ENCODE peak calls at places on chromosomes 5 and 9, in ten cellular contexts. One of them, this sample, is unnamed.
A peak's percentile ranks its signal among the peaks of the same experiment; 100 is the strongest.

GRCh38 chr5:158801286-158801685 is 298.4 kb downstream of the EBF1 start:
- DNase-seq in mesothelial cell of epicardium: no peak
- DNase-seq in activated T-helper 1 cell treated with anti-CD3 and anti-CD28 coated beads, Interleukin-12 subunit alpha, Interleukin-12 subunit beta, Interleukin-2, Interleukin-4 antibody, amounts not matched to agents 30 ng/mL and 10 ng/mL and 1 ng/mL, durations not matched to agents 14 hours and 24 hours and 36 hours: no peak
- DNase-seq in frontal cortex: no peak
- DNase-seq in neural crest cell: no peak
- DNase-seq in GM13977: no peak
- DNase-seq in HTR-8/SVneo: no peak
- DNase-seq in M059J: no peak
- DNase-seq in stimulated activated CD4-positive, alpha-beta T cell treated with anti-CD3 and anti-CD28 coated beads, Interleukin-2, amount 100 ng/mL, for 24 hours: no peak
- DNase-seq in MV-4-11: no peak
- DNase-seq in this sample: no peak

GRCh38 chr5:140043508-140043872 is 391 bp upstream of the NRG2 start:
- DNase-seq in mesothelial cell of epicardium: no peak
- DNase-seq in activated T-helper 1 cell treated with anti-CD3 and anti-CD28 coated beads, Interleukin-12 subunit alpha, Interleukin-12 subunit beta, Interleukin-2, Interleukin-4 antibody, amounts not matched to agents 30 ng/mL and 10 ng/mL and 1 ng/mL, durations not matched to agents 14 hours and 24 hours and 36 hours: no peak
- DNase-seq in frontal cortex: peak; percentile 55
- DNase-seq in neural crest cell: no peak
- DNase-seq in GM13977: peak; percentile 71
- DNase-seq in HTR-8/SVneo: peak; percentile 59
- DNase-seq in M059J: no peak
- DNase-seq in stimulated activated CD4-positive, alpha-beta T cell treated with anti-CD3 and anti-CD28 coated beads, Interleukin-2, amount 100 ng/mL, for 24 hours: peak; percentile 17
- DNase-seq in MV-4-11: no peak
- DNase-seq in this sample: peak; percentile 59

GRCh38 chr9:96071245-96072124 is 196.0 kb downstream of the ERCC6L2 start:
- DNase-seq in mesothelial cell of epicardium: no peak
- DNase-seq in activated T-helper 1 cell treated with anti-CD3 and anti-CD28 coated beads, Interleukin-12 subunit alpha, Interleukin-12 subunit beta, Interleukin-2, Interleukin-4 antibody, amounts not matched to agents 30 ng/mL and 10 ng/mL and 1 ng/mL, durations not matched to agents 14 hours and 24 hours and 36 hours: no peak
- DNase-seq in frontal cortex: no peak
- DNase-seq in neural crest cell: peak; percentile 28
- DNase-seq in GM13977: peak; percentile 66
- DNase-seq in HTR-8/SVneo: peak; percentile 45
- DNase-seq in M059J: peak; percentile 37
- DNase-seq in stimulated activated CD4-positive, alpha-beta T cell treated with anti-CD3 and anti-CD28 coated beads, Interleukin-2, amount 100 ng/mL, for 24 hours: no peak
- DNase-seq in MV-4-11: peak; percentile 12
- DNase-seq in this sample: no peak

GRCh38 chr5:41610402-41610801 is 100.0 kb upstream of the PLCXD3 start:
- DNase-seq in mesothelial cell of epicardium: no peak
- DNase-seq in activated T-helper 1 cell treated with anti-CD3 and anti-CD28 coated beads, Interleukin-12 subunit alpha, Interleukin-12 subunit beta, Interleukin-2, Interleukin-4 antibody, amounts not matched to agents 30 ng/mL and 10 ng/mL and 1 ng/mL, durations not matched to agents 14 hours and 24 hours and 36 hours: no peak
- DNase-seq in frontal cortex: no peak
- DNase-seq in neural crest cell: no peak
- DNase-seq in GM13977: no peak
- DNase-seq in HTR-8/SVneo: no peak
- DNase-seq in M059J: no peak
- DNase-seq in stimulated activated CD4-positive, alpha-beta T cell treated with anti-CD3 and anti-CD28 coated beads, Interleukin-2, amount 100 ng/mL, for 24 hours: no peak
- DNase-seq in MV-4-11: no peak
- DNase-seq in this sample: no peak

GRCh38 chr9:137021979-137022619 is 5.9 kb downstream of the ABCA2 start:
- DNase-seq in mesothelial cell of epicardium: no peak
- DNase-seq in activated T-helper 1 cell treated with anti-CD3 and anti-CD28 coated beads, Interleukin-12 subunit alpha, Interleukin-12 subunit beta, Interleukin-2, Interleukin-4 antibody, amounts not matched to agents 30 ng/mL and 10 ng/mL and 1 ng/mL, durations not matched to agents 14 hours and 24 hours and 36 hours: peak; percentile 64
- DNase-seq in frontal cortex: peak; percentile 74
- DNase-seq in neural crest cell: no peak
- DNase-seq in GM13977: peak; percentile 78
- DNase-seq in HTR-8/SVneo: peak; percentile 45
- DNase-seq in M059J: peak; percentile 61
- DNase-seq in stimulated activated CD4-positive, alpha-beta T cell treated with anti-CD3 and anti-CD28 coated beads, Interleukin-2, amount 100 ng/mL, for 24 hours: peak; percentile 84
- DNase-seq in MV-4-11: peak; percentile 85
- DNase-seq in this sample: peak; percentile 73

GRCh38 chr5:2293906-2294305 is 411.2 kb upstream of the IRX4 start:
- DNase-seq in mesothelial cell of epicardium: no peak
- DNase-seq in activated T-helper 1 cell treated with anti-CD3 and anti-CD28 coated beads, Interleukin-12 subunit alpha, Interleukin-12 subunit beta, Interleukin-2, Interleukin-4 antibody, amounts not matched to agents 30 ng/mL and 10 ng/mL and 1 ng/mL, durations not matched to agents 14 hours and 24 hours and 36 hours: no peak
- DNase-seq in frontal cortex: no peak
- DNase-seq in neural crest cell: no peak
- DNase-seq in GM13977: no peak
- DNase-seq in HTR-8/SVneo: no peak
- DNase-seq in M059J: peak; percentile 38
- DNase-seq in stimulated activated CD4-positive, alpha-beta T cell treated with anti-CD3 and anti-CD28 coated beads, Interleukin-2, amount 100 ng/mL, for 24 hours: no peak
- DNase-seq in MV-4-11: no peak
- DNase-seq in this sample: no peak

GRCh38 chr5:173888473-173889135 is 455 bp downstream of the CPEB4 start:
- DNase-seq in mesothelial cell of epicardium: no peak
- DNase-seq in activated T-helper 1 cell treated with anti-CD3 and anti-CD28 coated beads, Interleukin-12 subunit alpha, Interleukin-12 subunit beta, Interleukin-2, Interleukin-4 antibody, amounts not matched to agents 30 ng/mL and 10 ng/mL and 1 ng/mL, durations not matched to agents 14 hours and 24 hours and 36 hours: no peak
- DNase-seq in frontal cortex: no peak
- DNase-seq in neural crest cell: no peak
- DNase-seq in GM13977: no peak
- DNase-seq in HTR-8/SVneo: no peak
- DNase-seq in M059J: peak; percentile 31
- DNase-seq in stimulated activated CD4-positive, alpha-beta T cell treated with anti-CD3 and anti-CD28 coated beads, Interleukin-2, amount 100 ng/mL, for 24 hours: peak; percentile 18
- DNase-seq in MV-4-11: no peak
- DNase-seq in this sample: peak; percentile 43

GRCh38 chr5:179317411-179318192 is 27.7 kb downstream of the ADAMTS2 start:
- DNase-seq in mesothelial cell of epicardium: peak; percentile 8
- DNase-seq in activated T-helper 1 cell treated with anti-CD3 and anti-CD28 coated beads, Interleukin-12 subunit alpha, Interleukin-12 subunit beta, Interleukin-2, Interleukin-4 antibody, amounts not matched to agents 30 ng/mL and 10 ng/mL and 1 ng/mL, durations not matched to agents 14 hours and 24 hours and 36 hours: no peak
- DNase-seq in frontal cortex: no peak
- DNase-seq in neural crest cell: no peak
- DNase-seq in GM13977: no peak
- DNase-seq in HTR-8/SVneo: no peak
- DNase-seq in M059J: no peak
- DNase-seq in stimulated activated CD4-positive, alpha-beta T cell treated with anti-CD3 and anti-CD28 coated beads, Interleukin-2, amount 100 ng/mL, for 24 hours: no peak
- DNase-seq in MV-4-11: no peak
- DNase-seq in this sample: no peak

GRCh38 chr9:93807166-93808013 is 147.8 kb downstream of the BARX1 start:
- DNase-seq in mesothelial cell of epicardium: no peak
- DNase-seq in activated T-helper 1 cell treated with anti-CD3 and anti-CD28 coated beads, Interleukin-12 subunit alpha, Interleukin-12 subunit beta, Interleukin-2, Interleukin-4 antibody, amounts not matched to agents 30 ng/mL and 10 ng/mL and 1 ng/mL, durations not matched to agents 14 hours and 24 hours and 36 hours: no peak
- DNase-seq in frontal cortex: no peak
- DNase-seq in neural crest cell: no peak
- DNase-seq in GM13977: no peak
- DNase-seq in HTR-8/SVneo: no peak
- DNase-seq in M059J: no peak
- DNase-seq in stimulated activated CD4-positive, alpha-beta T cell treated with anti-CD3 and anti-CD28 coated beads, Interleukin-2, amount 100 ng/mL, for 24 hours: no peak
- DNase-seq in MV-4-11: no peak
- DNase-seq in this sample: peak; percentile 19

GRCh38 chr9:133850937-133851336 is 112.8 kb upstream of the SARDH start:
- DNase-seq in mesothelial cell of epicardium: no peak
- DNase-seq in activated T-helper 1 cell treated with anti-CD3 and anti-CD28 coated beads, Interleukin-12 subunit alpha, Interleukin-12 subunit beta, Interleukin-2, Interleukin-4 antibody, amounts not matched to agents 30 ng/mL and 10 ng/mL and 1 ng/mL, durations not matched to agents 14 hours and 24 hours and 36 hours: no peak
- DNase-seq in frontal cortex: no peak
- DNase-seq in neural crest cell: no peak
- DNase-seq in GM13977: no peak
- DNase-seq in HTR-8/SVneo: no peak
- DNase-seq in M059J: no peak
- DNase-seq in stimulated activated CD4-positive, alpha-beta T cell treated with anti-CD3 and anti-CD28 coated beads, Interleukin-2, amount 100 ng/mL, for 24 hours: no peak
- DNase-seq in MV-4-11: no peak
- DNase-seq in this sample: no peak

GRCh38 chr5:42894057-42894456 is 82.4 kb upstream of the SELENOP start:
- DNase-seq in mesothelial cell of epicardium: no peak
- DNase-seq in activated T-helper 1 cell treated with anti-CD3 and anti-CD28 coated beads, Interleukin-12 subunit alpha, Interleukin-12 subunit beta, Interleukin-2, Interleukin-4 antibody, amounts not matched to agents 30 ng/mL and 10 ng/mL and 1 ng/mL, durations not matched to agents 14 hours and 24 hours and 36 hours: no peak
- DNase-seq in frontal cortex: no peak
- DNase-seq in neural crest cell: no peak
- DNase-seq in GM13977: no peak
- DNase-seq in HTR-8/SVneo: no peak
- DNase-seq in M059J: peak; percentile 24
- DNase-seq in stimulated activated CD4-positive, alpha-beta T cell treated with anti-CD3 and anti-CD28 coated beads, Interleukin-2, amount 100 ng/mL, for 24 hours: no peak
- DNase-seq in MV-4-11: no peak
- DNase-seq in this sample: no peak

GRCh38 chr9:111851536-111851935 is 45.1 kb upstream of the UGCG start:
- DNase-seq in mesothelial cell of epicardium: no peak
- DNase-seq in activated T-helper 1 cell treated with anti-CD3 and anti-CD28 coated beads, Interleukin-12 subunit alpha, Interleukin-12 subunit beta, Interleukin-2, Interleukin-4 antibody, amounts not matched to agents 30 ng/mL and 10 ng/mL and 1 ng/mL, durations not matched to agents 14 hours and 24 hours and 36 hours: no peak
- DNase-seq in frontal cortex: no peak
- DNase-seq in neural crest cell: no peak
- DNase-seq in GM13977: no peak
- DNase-seq in HTR-8/SVneo: no peak
- DNase-seq in M059J: peak; percentile 79
- DNase-seq in stimulated activated CD4-positive, alpha-beta T cell treated with anti-CD3 and anti-CD28 coated beads, Interleukin-2, amount 100 ng/mL, for 24 hours: no peak
- DNase-seq in MV-4-11: no peak
- DNase-seq in this sample: no peak

GRCh38 chr9:137310190-137311052 is 8.3 kb upstream of the NRARP start:
- DNase-seq in mesothelial cell of epicardium: no peak
- DNase-seq in activated T-helper 1 cell treated with anti-CD3 and anti-CD28 coated beads, Interleukin-12 subunit alpha, Interleukin-12 subunit beta, Interleukin-2, Interleukin-4 antibody, amounts not matched to agents 30 ng/mL and 10 ng/mL and 1 ng/mL, durations not matched to agents 14 hours and 24 hours and 36 hours: no peak
- DNase-seq in frontal cortex: peak; percentile 34
- DNase-seq in neural crest cell: no peak
- DNase-seq in GM13977: no peak
- DNase-seq in HTR-8/SVneo: no peak
- DNase-seq in M059J: no peak
- DNase-seq in stimulated activated CD4-positive, alpha-beta T cell treated with anti-CD3 and anti-CD28 coated beads, Interleukin-2, amount 100 ng/mL, for 24 hours: no peak
- DNase-seq in MV-4-11: no peak
- DNase-seq in this sample: peak; percentile 58

GRCh38 chr9:114611516-114612271 is 603 bp downstream of the TMEM268 start:
- DNase-seq in mesothelial cell of epicardium: peak; percentile 47
- DNase-seq in activated T-helper 1 cell treated with anti-CD3 and anti-CD28 coated beads, Interleukin-12 subunit alpha, Interleukin-12 subunit beta, Interleukin-2, Interleukin-4 antibody, amounts not matched to agents 30 ng/mL and 10 ng/mL and 1 ng/mL, durations not matched to agents 14 hours and 24 hours and 36 hours: no peak
- DNase-seq in frontal cortex: no peak
- DNase-seq in neural crest cell: peak; percentile 41
- DNase-seq in GM13977: peak; percentile 59
- DNase-seq in HTR-8/SVneo: peak; percentile 67
- DNase-seq in M059J: peak; percentile 74
- DNase-seq in stimulated activated CD4-positive, alpha-beta T cell treated with anti-CD3 and anti-CD28 coated beads, Interleukin-2, amount 100 ng/mL, for 24 hours: peak; percentile 62
- DNase-seq in MV-4-11: peak; percentile 85
- DNase-seq in this sample: peak; percentile 85

GRCh38 chr9:32525506-32525905 is 490 bp downstream of the RIGI start:
- DNase-seq in mesothelial cell of epicardium: no peak
- DNase-seq in activated T-helper 1 cell treated with anti-CD3 and anti-CD28 coated beads, Interleukin-12 subunit alpha, Interleukin-12 subunit beta, Interleukin-2, Interleukin-4 antibody, amounts not matched to agents 30 ng/mL and 10 ng/mL and 1 ng/mL, durations not matched to agents 14 hours and 24 hours and 36 hours: no peak
- DNase-seq in frontal cortex: no peak
- DNase-seq in neural crest cell: no peak
- DNase-seq in GM13977: no peak
- DNase-seq in HTR-8/SVneo: no peak
- DNase-seq in M059J: no peak
- DNase-seq in stimulated activated CD4-positive, alpha-beta T cell treated with anti-CD3 and anti-CD28 coated beads, Interleukin-2, amount 100 ng/mL, for 24 hours: no peak
- DNase-seq in MV-4-11: peak; percentile 30
- DNase-seq in this sample: no peak

GRCh38 chr9:77903666-77904248 is 127.9 kb downstream of the GNAQ start:
- DNase-seq in mesothelial cell of epicardium: no peak
- DNase-seq in activated T-helper 1 cell treated with anti-CD3 and anti-CD28 coated beads, Interleukin-12 subunit alpha, Interleukin-12 subunit beta, Interleukin-2, Interleukin-4 antibody, amounts not matched to agents 30 ng/mL and 10 ng/mL and 1 ng/mL, durations not matched to agents 14 hours and 24 hours and 36 hours: no peak
- DNase-seq in frontal cortex: no peak
- DNase-seq in neural crest cell: no peak
- DNase-seq in GM13977: no peak
- DNase-seq in HTR-8/SVneo: no peak
- DNase-seq in M059J: no peak
- DNase-seq in stimulated activated CD4-positive, alpha-beta T cell treated with anti-CD3 and anti-CD28 coated beads, Interleukin-2, amount 100 ng/mL, for 24 hours: no peak
- DNase-seq in MV-4-11: no peak
- DNase-seq in this sample: no peak

GRCh38 chr5:138696501-138696900 is 56.7 kb upstream of the CTNNA1 start:
- DNase-seq in mesothelial cell of epicardium: no peak
- DNase-seq in activated T-helper 1 cell treated with anti-CD3 and anti-CD28 coated beads, Interleukin-12 subunit alpha, Interleukin-12 subunit beta, Interleukin-2, Interleukin-4 antibody, amounts not matched to agents 30 ng/mL and 10 ng/mL and 1 ng/mL, durations not matched to agents 14 hours and 24 hours and 36 hours: no peak
- DNase-seq in frontal cortex: no peak
- DNase-seq in neural crest cell: no peak
- DNase-seq in GM13977: no peak
- DNase-seq in HTR-8/SVneo: peak; percentile 75
- DNase-seq in M059J: peak; percentile 88
- DNase-seq in stimulated activated CD4-positive, alpha-beta T cell treated with anti-CD3 and anti-CD28 coated beads, Interleukin-2, amount 100 ng/mL, for 24 hours: no peak
- DNase-seq in MV-4-11: no peak
- DNase-seq in this sample: no peak

GRCh38 chr5:116550082-116550481 is 24.5 kb downstream of the SEMA6A start:
- DNase-seq in mesothelial cell of epicardium: no peak
- DNase-seq in activated T-helper 1 cell treated with anti-CD3 and anti-CD28 coated beads, Interleukin-12 subunit alpha, Interleukin-12 subunit beta, Interleukin-2, Interleukin-4 antibody, amounts not matched to agents 30 ng/mL and 10 ng/mL and 1 ng/mL, durations not matched to agents 14 hours and 24 hours and 36 hours: no peak
- DNase-seq in frontal cortex: no peak
- DNase-seq in neural crest cell: no peak
- DNase-seq in GM13977: no peak
- DNase-seq in HTR-8/SVneo: no peak
- DNase-seq in M059J: no peak
- DNase-seq in stimulated activated CD4-positive, alpha-beta T cell treated with anti-CD3 and anti-CD28 coated beads, Interleukin-2, amount 100 ng/mL, for 24 hours: no peak
- DNase-seq in MV-4-11: no peak
- DNase-seq in this sample: no peak